ENCODE peak calls at places on chromosome 16, in eight cellular contexts. One of them, this sample, is unnamed.

GRCh38 chr16:72620853-72621252 is 427.1 kb downstream of the ZFHX3 start:
- DNase-seq in stimulated activated CD4-positive, alpha-beta T cell treated with anti-CD3 and anti-CD28 coated beads, Interleukin-1b, Interleukin-23, amount 100 ng/mL, for 1 hour: no peak
- DNase-seq in GM19239: no peak
- DNase-seq in mucosa of gallbladder: no peak
- DNase-seq in AG10803: no peak
- DNase-seq in left lobe of liver: no peak
- DNase-seq in amygdala: no peak
- DNase-seq in thoracic aorta: no peak
- DNase-seq in this sample: no peak

GRCh38 chr16:2475413-2476344 is 752 bp downstream of the TBC1D24 start:
- DNase-seq in stimulated activated CD4-positive, alpha-beta T cell treated with anti-CD3 and anti-CD28 coated beads, Interleukin-1b, Interleukin-23, amount 100 ng/mL, for 1 hour: no peak
- DNase-seq in GM19239: no peak
- DNase-seq in mucosa of gallbladder: no peak
- DNase-seq in AG10803: no peak
- DNase-seq in left lobe of liver: no peak
- DNase-seq in amygdala: no peak
- DNase-seq in thoracic aorta: no peak
- DNase-seq in this sample: peak; percentile 44

GRCh38 chr16:86040496-86040895 is 141.5 kb downstream of the IRF8 start:
- DNase-seq in stimulated activated CD4-positive, alpha-beta T cell treated with anti-CD3 and anti-CD28 coated beads, Interleukin-1b, Interleukin-23, amount 100 ng/mL, for 1 hour: no peak
- DNase-seq in GM19239: no peak
- DNase-seq in mucosa of gallbladder: no peak
- DNase-seq in AG10803: no peak
- DNase-seq in left lobe of liver: no peak
- DNase-seq in amygdala: no peak
- DNase-seq in thoracic aorta: no peak
- DNase-seq in this sample: no peak

GRCh38 chr16:11256657-11257130 is 690 bp upstream of the SOCS1 start:
- DNase-seq in stimulated activated CD4-positive, alpha-beta T cell treated with anti-CD3 and anti-CD28 coated beads, Interleukin-1b, Interleukin-23, amount 100 ng/mL, for 1 hour: no peak
- DNase-seq in GM19239: no peak
- DNase-seq in mucosa of gallbladder: peak; percentile 37
- DNase-seq in AG10803: peak; percentile 60
- DNase-seq in left lobe of liver: peak; percentile 72
- DNase-seq in amygdala: no peak
- DNase-seq in thoracic aorta: no peak
- DNase-seq in this sample: peak; percentile 70

GRCh38 chr16:19153876-19154275 is 14.2 kb upstream of the SYT17 start:
- DNase-seq in stimulated activated CD4-positive, alpha-beta T cell treated with anti-CD3 and anti-CD28 coated beads, Interleukin-1b, Interleukin-23, amount 100 ng/mL, for 1 hour: no peak
- DNase-seq in GM19239: no peak
- DNase-seq in mucosa of gallbladder: no peak
- DNase-seq in AG10803: no peak
- DNase-seq in left lobe of liver: no peak
- DNase-seq in amygdala: no peak
- DNase-seq in thoracic aorta: no peak
- DNase-seq in this sample: no peak

GRCh38 chr16:10646581-10647263 is 48.0 kb downstream of the TEKT5 start:
- DNase-seq in stimulated activated CD4-positive, alpha-beta T cell treated with anti-CD3 and anti-CD28 coated beads, Interleukin-1b, Interleukin-23, amount 100 ng/mL, for 1 hour: no peak
- DNase-seq in GM19239: no peak
- DNase-seq in mucosa of gallbladder: no peak
- DNase-seq in AG10803: no peak
- DNase-seq in left lobe of liver: peak; percentile 65
- DNase-seq in amygdala: no peak
- DNase-seq in thoracic aorta: no peak
- DNase-seq in this sample: peak; percentile 25

GRCh38 chr16:58658796-58659211 is 25.8 kb downstream of the SLC38A7 start:
- DNase-seq in stimulated activated CD4-positive, alpha-beta T cell treated with anti-CD3 and anti-CD28 coated beads, Interleukin-1b, Interleukin-23, amount 100 ng/mL, for 1 hour: no peak
- DNase-seq in GM19239: no peak
- DNase-seq in mucosa of gallbladder: no peak
- DNase-seq in AG10803: peak; percentile 35
- DNase-seq in left lobe of liver: no peak
- DNase-seq in amygdala: no peak
- DNase-seq in thoracic aorta: no peak
- DNase-seq in this sample: no peak

GRCh38 chr16:67156146-67156844 is 3.4 kb downstream of the TRADD start:
- DNase-seq in stimulated activated CD4-positive, alpha-beta T cell treated with anti-CD3 and anti-CD28 coated beads, Interleukin-1b, Interleukin-23, amount 100 ng/mL, for 1 hour: no peak
- DNase-seq in GM19239: no peak
- DNase-seq in mucosa of gallbladder: no peak
- DNase-seq in AG10803: no peak
- DNase-seq in left lobe of liver: peak; percentile 46
- DNase-seq in amygdala: no peak
- DNase-seq in thoracic aorta: no peak
- DNase-seq in this sample: no peak

GRCh38 chr16:24093049-24093448 is 163.1 kb upstream of the CACNG3 start:
- DNase-seq in stimulated activated CD4-positive, alpha-beta T cell treated with anti-CD3 and anti-CD28 coated beads, Interleukin-1b, Interleukin-23, amount 100 ng/mL, for 1 hour: no peak
- DNase-seq in GM19239: no peak
- DNase-seq in mucosa of gallbladder: no peak
- DNase-seq in AG10803: no peak
- DNase-seq in left lobe of liver: no peak
- DNase-seq in amygdala: no peak
- DNase-seq in thoracic aorta: no peak
- DNase-seq in this sample: no peak

GRCh38 chr16:74691093-74691855 is 9.4 kb downstream of the MLKL start:
- DNase-seq in stimulated activated CD4-positive, alpha-beta T cell treated with anti-CD3 and anti-CD28 coated beads, Interleukin-1b, Interleukin-23, amount 100 ng/mL, for 1 hour: no peak
- DNase-seq in GM19239: no peak
- DNase-seq in mucosa of gallbladder: no peak
- DNase-seq in AG10803: peak; percentile 73
- DNase-seq in left lobe of liver: no peak
- DNase-seq in amygdala: no peak
- DNase-seq in thoracic aorta: no peak
- DNase-seq in this sample: no peak

GRCh38 chr16:66487580-66488235 is 60.6 kb downstream of the BEAN1 start:
- DNase-seq in stimulated activated CD4-positive, alpha-beta T cell treated with anti-CD3 and anti-CD28 coated beads, Interleukin-1b, Interleukin-23, amount 100 ng/mL, for 1 hour: no peak
- DNase-seq in GM19239: no peak
- DNase-seq in mucosa of gallbladder: no peak
- DNase-seq in AG10803: peak; percentile 39
- DNase-seq in left lobe of liver: peak; percentile 41
- DNase-seq in amygdala: no peak
- DNase-seq in thoracic aorta: no peak
- DNase-seq in this sample: no peak

GRCh38 chr16:51327001-51327400 is 175.9 kb upstream of the SALL1 start:
- DNase-seq in stimulated activated CD4-positive, alpha-beta T cell treated with anti-CD3 and anti-CD28 coated beads, Interleukin-1b, Interleukin-23, amount 100 ng/mL, for 1 hour: no peak
- DNase-seq in GM19239: no peak
- DNase-seq in mucosa of gallbladder: no peak
- DNase-seq in AG10803: peak; percentile 55
- DNase-seq in left lobe of liver: no peak
- DNase-seq in amygdala: no peak
- DNase-seq in thoracic aorta: no peak
- DNase-seq in this sample: no peak

GRCh38 chr16:72560617-72561016 is 388.7 kb upstream of the PMFBP1 start:
- DNase-seq in stimulated activated CD4-positive, alpha-beta T cell treated with anti-CD3 and anti-CD28 coated beads, Interleukin-1b, Interleukin-23, amount 100 ng/mL, for 1 hour: no peak
- DNase-seq in GM19239: no peak
- DNase-seq in mucosa of gallbladder: no peak
- DNase-seq in AG10803: no peak
- DNase-seq in left lobe of liver: no peak
- DNase-seq in amygdala: no peak
- DNase-seq in thoracic aorta: no peak
- DNase-seq in this sample: no peak

This sample was measured in transverse colon.